ENCODE peak calls at places on chromosome 16, in six cellular contexts. F is IMR-90, O is neuronal stem cell, V is trophoblast cell, A is mesenchymal stem cell, S is H1. B is an unnamed sample.

GRCh38 chr16:13957197-13958078 is 37.5 kb downstream of the ERCC4 start:
- DNase-seq in A (peak), V (peak), F (peak), S (no peak), O (peak), B (no peak)

GRCh38 chr16:67423634-67424575 is 7.0 kb upstream of the HSD11B2 start:
- DNase-seq in O (no peak), S (no peak), A (no peak), V (peak), F (no peak), B (peak)

GRCh38 chr16:81543571-81543970 is 99.0 kb downstream of the CMIP start:
- DNase-seq in A (no peak), S (no peak), V (no peak), F (peak), O (no peak), B (no peak)

GRCh38 chr16:12456355-12456754 is 347.3 kb downstream of the CPPED1 start:
- DNase-seq in S (no peak), A (no peak), V (no peak), F (no peak), O (no peak), B (no peak)

GRCh38 chr16:31785126-31785525 is 88.5 kb upstream of the ZNF267 start:
- DNase-seq in O (no peak), V (no peak), S (no peak), F (no peak), A (no peak), B (no peak)

GRCh38 chr16:89360760-89361435 is 129.5 kb downstream of the ANKRD11 start:
- DNase-seq in V (no peak), F (no peak), A (no peak), S (no peak), O (no peak), B (no peak)

GRCh38 chr16:56916571-56917403 is 15.2 kb upstream of the HERPUD1 start:
- DNase-seq in A (no peak), F (no peak), O (no peak), S (no peak), V (peak), B (no peak)

GRCh38 chr16:4089251-4089810 is 26.9 kb downstream of the ADCY9 start:
- DNase-seq in V (no peak), A (no peak), S (no peak), F (peak), O (no peak), B (no peak)

GRCh38 chr16:82783933-82784566 is 157.3 kb downstream of the CDH13 start:
- DNase-seq in S (no peak), O (no peak), F (no peak), V (no peak), A (no peak), B (no peak)

GRCh38 chr16:8492690-8493089 is 97.6 kb downstream of the TMEM114 start:
- DNase-seq in F (no peak), S (no peak), V (no peak), A (no peak), O (no peak), B (no peak)

GRCh38 chr16:52549011-52549692 is 2.2 kb upstream of the TOX3 start:
- DNase-seq in O (no peak), S (peak), F (no peak), A (no peak), V (peak), B (peak)

GRCh38 chr16:54477766-54478165 is 191.2 kb upstream of the IRX3 start:
- DNase-seq in A (no peak), F (no peak), V (no peak), S (no peak), O (no peak), B (no peak)

GRCh38 chr16:86994651-86995171 is 322.5 kb downstream of the C16orf95 start:
- DNase-seq in A (peak), O (no peak), S (no peak), F (peak), V (no peak), B (no peak)

GRCh38 chr16:70809392-70810060 is 8.6 kb upstream of the VAC14 start:
- DNase-seq in O (no peak), F (no peak), A (no peak), S (no peak), V (no peak), B (peak)

GRCh38 chr16:49085689-49086088 is 195.9 kb downstream of the CBLN1 start:
- DNase-seq in F (peak), A (no peak), V (no peak), O (no peak), S (no peak), B (no peak)

GRCh38 chr16:35752773-35753558 is 2293.6 kb downstream of the TP53TG3F start:
- DNase-seq in F (no peak), O (no peak), S (no peak), A (no peak), V (no peak), B (no peak)

GRCh38 chr16:82657786-82658185 is 31.0 kb downstream of the CDH13 start:
- DNase-seq in F (no peak), A (no peak), V (no peak), S (no peak), O (no peak), B (no peak)

GRCh38 chr16:58026139-58026704 is 668 bp downstream of the MMP15 start:
- DNase-seq in O (peak), F (peak), A (peak), V (peak), S (no peak), B (no peak)

GRCh38 chr16:88385831-88386815 is 3.4 kb downstream of the ZNF469 start:
- DNase-seq in A (no peak), S (no peak), O (no peak), V (no peak), F (no peak), B (no peak)

GRCh38 chr16:59591480-59591879 is 857.4 kb upstream of the GOT2 start:
- DNase-seq in S (no peak), O (no peak), F (peak), A (no peak), V (no peak), B (no peak)

GRCh38 chr16:47081113-47081512 is 62.6 kb downstream of the NETO2 start:
- DNase-seq in V (no peak), S (no peak), F (no peak), O (no peak), A (no peak), B (no peak)

GRCh38 chr16:12436201-12436657 is 367.5 kb downstream of the CPPED1 start:
- DNase-seq in S (peak), V (no peak), F (no peak), A (no peak), O (peak), B (peak)

GRCh38 chr16:19127674-19128131 is 13.9 kb downstream of the ITPRIPL2 start:
- DNase-seq in O (no peak), S (no peak), F (no peak), A (no peak), V (no peak), B (no peak)

GRCh38 chr16:85335584-85336492 is 223.6 kb upstream of the CIBAR2 start:
- DNase-seq in S (no peak), A (peak), F (peak), O (no peak), V (no peak), B (no peak)

GRCh38 chr16:83915081-83915480 is 16.2 kb downstream of the MLYCD start:
- DNase-seq in A (no peak), O (no peak), F (no peak), S (no peak), V (no peak), B (no peak)

GRCh38 chr16:66469291-66469931 is 42.3 kb downstream of the BEAN1 start:
- DNase-seq in V (no peak), A (no peak), O (no peak), S (no peak), F (no peak), B (no peak)

GRCh38 chr16:1460602-1461138 is 14.2 kb downstream of the CLCN7 start:
- DNase-seq in F (no peak), S (no peak), V (no peak), O (no peak), A (no peak), B (no peak)

GRCh38 chr16:30853758-30854157 is 40.1 kb downstream of the BCL7C start:
- DNase-seq in F (peak), V (peak), O (no peak), S (no peak), A (no peak), B (no peak)

GRCh38 chr16:81448154-81449131 is 3.8 kb downstream of the CMIP start:
- DNase-seq in V (no peak), O (no peak), S (no peak), F (no peak), A (no peak), B (no peak)

DNA sequence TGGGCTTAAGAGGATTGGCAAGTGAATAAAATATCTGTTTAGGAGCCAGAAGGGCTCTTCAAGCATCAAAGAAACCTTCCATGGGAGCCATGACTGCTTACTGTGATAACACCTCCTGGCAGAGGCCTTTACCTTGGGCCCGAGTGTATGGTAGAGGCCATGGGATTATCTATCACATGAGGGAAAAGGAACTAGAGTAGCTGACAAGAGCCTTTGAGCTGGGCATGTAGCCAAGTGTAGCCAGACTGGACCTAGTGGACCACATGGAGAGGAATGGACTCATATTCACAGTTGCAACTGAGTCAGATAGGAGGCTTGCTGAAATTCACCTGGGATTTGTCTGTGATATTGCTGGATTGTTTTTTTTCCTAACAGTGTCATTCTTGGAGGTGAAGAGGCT is 276.0 kb upstream of the ZFHX3 start:
- DNase-seq in O (no peak), V (no peak), F (no peak), S (no peak), A (no peak), B (no peak)
- H4K91ac ChIP-seq in O (no peak), V (no peak), F (no peak), S (no peak), A (no peak), B (no peak)

DNA sequence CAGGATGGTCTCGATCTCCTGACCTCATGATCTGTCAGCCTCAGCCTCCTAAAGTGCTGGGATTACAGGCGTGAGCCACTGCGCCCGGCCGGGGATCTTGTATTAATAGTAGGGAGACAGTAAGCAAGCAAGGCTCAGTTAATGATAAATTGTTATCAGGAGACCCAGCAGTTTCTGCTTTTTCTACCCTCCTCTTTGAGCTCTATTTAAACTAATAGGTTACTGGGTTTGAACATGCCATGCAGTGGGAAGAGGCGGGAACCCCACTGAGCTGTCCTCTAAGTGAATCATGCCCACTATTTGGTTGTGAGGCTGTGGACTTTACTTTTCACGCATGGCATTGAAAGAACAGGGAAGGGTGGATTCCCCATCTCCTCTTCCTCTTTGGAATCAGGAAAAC is 223.9 kb downstream of the WWOX start:
- DNase-seq in S (no peak), O (no peak), A (no peak), F (no peak), V (no peak), B (no peak)
- H3K18ac ChIP-seq in S (no peak), O (no peak), A (no peak), F (no peak), V (no peak), B (no peak)

GRCh38 chr16:15051387-15051951 is 4.4 kb downstream of the NTAN1 start:
- DNase-seq in V (no peak), O (no peak), F (no peak), S (no peak), A (no peak), B (no peak)
- H4K91ac ChIP-seq in V (no peak), O (no peak), F (no peak), S (no peak), A (no peak), B (no peak)

GRCh38 chr16:2981177-2981898 is 1.1 kb upstream of the PKMYT1 start:
- DNase-seq in O (no peak), S (no peak), F (no peak), V (peak), A (peak), B (peak)

GRCh38 chr16:2980227-2981176 is at the start of gene PKMYT1:
- DNase-seq in O (peak), A (peak), S (no peak), F (peak), V (peak), B (peak)

GRCh38 chr16:2977440-2977839 is 2.8 kb downstream of the PKMYT1 start:
- DNase-seq in A (no peak), S (no peak), O (no peak), V (no peak), F (no peak), B (no peak)

GRCh38 chr16:2981899-2982250 is 1.6 kb upstream of the PKMYT1 start:
- DNase-seq in A (no peak), F (no peak), V (no peak), O (no peak), S (no peak), B (no peak)

DNA sequence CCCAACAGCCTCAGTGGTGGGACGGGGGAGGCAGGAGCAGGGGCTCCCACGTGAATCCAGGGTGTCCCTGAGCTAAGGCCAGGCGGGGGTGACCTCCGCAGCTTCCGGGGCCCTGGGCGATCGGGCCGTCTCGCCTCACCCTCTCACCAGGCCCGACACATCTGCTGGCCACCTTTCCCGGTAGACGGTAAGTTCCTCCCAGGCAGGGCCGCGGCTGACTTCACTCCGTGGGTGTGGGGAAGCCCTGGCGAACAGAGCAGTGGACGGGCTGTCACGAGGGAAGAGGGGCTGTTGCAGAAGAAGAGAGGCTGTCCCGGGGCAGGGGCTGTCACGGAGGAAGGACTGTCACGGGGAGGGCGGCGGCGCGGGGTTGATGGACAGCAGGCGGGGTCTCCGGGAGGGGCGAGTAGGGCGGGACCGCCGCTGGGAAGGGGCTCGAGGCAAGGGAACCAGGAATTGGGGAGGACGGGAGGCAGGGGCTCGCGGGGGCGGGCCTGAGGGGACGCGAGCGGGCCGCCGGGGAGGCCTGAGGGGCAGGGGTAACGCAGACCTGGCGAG is 498 bp downstream of the PKMYT1 start:
- DNase-seq in V (no peak), S (no peak), A (no peak), F (peak), O (no peak), B (no peak)
- H3K18ac ChIP-seq in V (peak), S (peak), A (no peak), F (no peak), O (peak), B (no peak)